ENCODE peak calls at places on chromosomes 6 and 20, in five cellular contexts. U is RWPE1; R is GM06990; H is activated T-cell treated with anti-CD3 and anti-CD28 coated beads, Interleukin-2, amount 50 U/mL, for 4 hours; C is GM23248. V is an unnamed sample.

GRCh38 chr6:156715839-156716238 is 61.3 kb upstream of the ARID1B start:
- DNase-seq in U (no peak), R (no peak), H (no peak), C (no peak), V (no peak)

GRCh38 chr6:116405147-116405546 is 34.4 kb downstream of the DSE start:
- DNase-seq in U (no peak), R (peak; percentile 66), H (no peak), C (peak; percentile 83), V (no peak)

GRCh38 chr20:49203011-49203410 is 14.9 kb upstream of the STAU1 start:
- DNase-seq in U (no peak), R (no peak), H (no peak), C (no peak), V (no peak)

GRCh38 chr6:3713266-3713665 is 38.2 kb downstream of the PXDC1 start:
- DNase-seq in U (no peak), R (no peak), H (no peak), C (no peak), V (no peak)

GRCh38 chr20:50270569-50270968 is 79.9 kb downstream of the CEBPB start:
- DNase-seq in U (no peak), R (no peak), H (no peak), C (no peak), V (no peak)

GRCh38 chr6:20873425-20874190 is 339.4 kb downstream of the CDKAL1 start:
- DNase-seq in U (no peak), R (no peak), H (no peak), C (peak; percentile 5), V (no peak)

GRCh38 chr6:97113170-97113569 is 169.8 kb downstream of the MMS22L start:
- DNase-seq in U (no peak), R (no peak), H (no peak), C (no peak), V (no peak)

GRCh38 chr6:10759312-10759839 is 11.8 kb downstream of the TMEM14B start:
- DNase-seq in U (peak; percentile 75), R (no peak), H (no peak), C (peak; percentile 87), V (no peak)

GRCh38 chr6:21469213-21469612 is 124.3 kb upstream of the SOX4 start:
- DNase-seq in U (no peak), R (no peak), H (no peak), C (no peak), V (no peak)

GRCh38 chr6:87673237-87673636 is 28.8 kb downstream of the AKIRIN2 start:
- DNase-seq in U (no peak), R (no peak), H (no peak), C (no peak), V (no peak)

GRCh38 chr20:44129996-44130718 is 56.8 kb downstream of the JPH2 start:
- DNase-seq in U (no peak), R (no peak), H (no peak), C (peak; percentile 47), V (no peak)